ENCODE peak calls at places on chromosome 6, in seven cellular contexts. F is T-helper 2 cell; A is NCI-H1105; L is breast epithelium; R is effector memory CD8-positive, alpha-beta T cell; O is ecto neural progenitor cell; Q is NCI-H1694 treated with DMSO at 0.1 percent for 48 hours. C is an unnamed sample.

GRCh38 chr6:28597924-28598323 is 72.2 kb downstream of the GPX5 start:
- DNase-seq in F (no peak), L (no peak), R (no peak), Q (peak; percentile 58), O (no peak), A (peak; percentile 24), C (peak; percentile 34)

GRCh38 chr6:166660157-166660686 is 33.2 kb upstream of the RPS6KA2 start:
- DNase-seq in L (no peak), O (no peak), A (no peak), R (no peak), Q (no peak), F (no peak), C (peak; percentile 3)

GRCh38 chr6:163709693-163710092 is 295.2 kb downstream of the QKI start:
- DNase-seq in A (no peak), Q (no peak), O (no peak), L (no peak), F (no peak), R (no peak), C (no peak)

GRCh38 chr6:43334466-43335095 is 26.0 kb upstream of the CRIP3 start:
- DNase-seq in O (no peak), L (no peak), A (peak; percentile 19), F (no peak), Q (no peak), R (no peak), C (peak; percentile 5)

GRCh38 chr6:149750136-149750609 is 632 bp downstream of the PCMT1 start:
- DNase-seq in Q (peak; percentile 26), L (peak; percentile 53), R (no peak), F (peak; percentile 30), O (no peak), A (peak; percentile 85), C (peak; percentile 23)

GRCh38 chr6:137738197-137738596 is 128.9 kb upstream of the TNFAIP3 start:
- DNase-seq in L (no peak), Q (no peak), O (no peak), R (no peak), A (no peak), F (no peak), C (no peak)

GRCh38 chr6:169312658-169313346 is 59.2 kb upstream of the THBS2 start:
- DNase-seq in L (no peak), O (no peak), A (no peak), F (no peak), R (no peak), Q (no peak), C (no peak)

GRCh38 chr6:44514576-44515193 is 127.2 kb downstream of the CDC5L start:
- DNase-seq in O (no peak), Q (no peak), L (no peak), A (no peak), R (no peak), F (no peak), C (no peak)

GRCh38 chr6:7725849-7726415 is at the start of gene BMP6:
- DNase-seq in R (no peak), O (peak; percentile 94), Q (peak; percentile 92), L (peak; percentile 81), F (peak; percentile 14), A (peak; percentile 89), C (peak; percentile 68)

GRCh38 chr6:26389349-26389799 is 6.5 kb downstream of the BTN2A2 start:
- DNase-seq in O (no peak), Q (no peak), L (no peak), A (no peak), R (no peak), F (no peak), C (no peak)

GRCh38 chr6:138240476-138241245 is 22.4 kb upstream of the PBOV1 start:
- DNase-seq in A (no peak), Q (peak; percentile 24), O (no peak), F (no peak), L (no peak), R (no peak), C (no peak)

GRCh38 chr6:19838442-19839236 is 1.5 kb downstream of the ID4 start:
- DNase-seq in L (peak; percentile 59), F (no peak), A (peak; percentile 90), O (peak; percentile 75), R (no peak), Q (no peak), C (peak; percentile 43)

GRCh38 chr6:56510984-56511531 is 131.6 kb downstream of the DST start:
- DNase-seq in F (no peak), O (no peak), Q (no peak), A (no peak), R (no peak), L (no peak), C (peak; percentile 21)

GRCh38 chr6:148142821-148143220 is 199.8 kb upstream of the SASH1 start:
- DNase-seq in F (no peak), R (no peak), A (no peak), O (no peak), L (no peak), Q (no peak), C (no peak)

GRCh38 chr6:26118999-26119398 is 31.8 kb downstream of the HFE start:
- DNase-seq in R (no peak), A (no peak), Q (no peak), F (no peak), O (no peak), L (no peak), C (no peak)

GRCh38 chr6:106082735-106083398 is 3.3 kb upstream of the PRDM1 start:
- DNase-seq in R (no peak), O (no peak), F (no peak), A (no peak), Q (no peak), L (no peak), C (no peak)

GRCh38 chr6:88548891-88549505 is 382.9 kb upstream of the CNR1 start:
- DNase-seq in Q (no peak), O (no peak), L (no peak), F (no peak), A (no peak), R (no peak), C (no peak)

GRCh38 chr6:83138758-83139157 is 54.3 kb downstream of the PGM3 start:
- DNase-seq in Q (no peak), A (no peak), O (no peak), L (no peak), R (no peak), F (no peak), C (no peak)

GRCh38 chr6:168905451-168906090 is 348.1 kb downstream of the THBS2 start:
- DNase-seq in O (no peak), Q (no peak), F (no peak), A (no peak), R (peak; percentile 16), L (no peak), C (no peak)

GRCh38 chr6:28124350-28124970 is at the start of gene ZSCAN16:
- DNase-seq in F (peak; percentile 66), R (peak; percentile 69), A (peak; percentile 89), O (peak; percentile 87), L (peak; percentile 78), Q (peak; percentile 59), C (peak; percentile 85)

GRCh38 chr6:89139509-89140346 is 6.1 kb upstream of the PM20D2 start:
- DNase-seq in R (no peak), L (no peak), Q (no peak), O (no peak), A (no peak), F (no peak), C (no peak)

GRCh38 chr6:67541591-67541990 is 1093.5 kb upstream of the ADGRB3 start:
- DNase-seq in A (no peak), L (no peak), O (no peak), R (no peak), Q (no peak), F (no peak), C (no peak)

GRCh38 chr6:31727034-31727716 is 1.9 kb downstream of the DDAH2 start:
- DNase-seq in O (no peak), L (no peak), A (no peak), Q (no peak), F (no peak), R (no peak), C (no peak)

C was measured in SHP77 treated with DMSO at 0.1 percent for 48 hours.